ENCODE peak calls at places on chromosomes 1 and 21, in six cellular contexts. X is HEK293T, H is GOT3, W is AG08395, M is NCI-H1092 treated with DMSO at 0.1 percent for 48 hours, P is D341Med. K is an unnamed sample.

GRCh38 chr21:24514081-24514733 is 1093.1 kb downstream of the MRPL39 start:
- DNase-seq in W (no peak), X (no peak), H (no peak), P (no peak), M (peak; percentile 38), K (no peak)

GRCh38 chr1:196115641-196116040 is 492.6 kb downstream of the KCNT2 start:
- DNase-seq in H (no peak), M (no peak), W (peak; percentile 75), P (no peak), X (no peak), K (peak; percentile 29)

GRCh38 chr1:155160128-155160527 is 13.0 kb downstream of the KRTCAP2 start:
- DNase-seq in H (no peak), W (no peak), P (no peak), X (peak; percentile 3), M (no peak), K (no peak)

GRCh38 chr1:228017356-228018124 is 10.7 kb downstream of the WNT3A start:
- DNase-seq in W (no peak), X (no peak), H (no peak), M (no peak), P (peak; percentile 12), K (no peak)

GRCh38 chr21:36610201-36610600 is 88.7 kb upstream of the SIM2 start:
- DNase-seq in H (no peak), P (no peak), W (no peak), M (no peak), X (no peak), K (no peak)

GRCh38 chr1:217425528-217425927 is 205.4 kb downstream of the GPATCH2 start:
- DNase-seq in P (no peak), X (no peak), W (no peak), H (no peak), M (no peak), K (peak; percentile 21)

GRCh38 chr21:33866851-33867250 is 48.8 kb downstream of the ATP5PO start:
- DNase-seq in H (no peak), M (no peak), X (no peak), W (peak; percentile 85), P (no peak), K (no peak)

GRCh38 chr1:21541835-21542234 is 32.6 kb downstream of the ALPL start:
- DNase-seq in P (no peak), M (no peak), X (no peak), W (peak; percentile 77), H (no peak), K (peak; percentile 59)

GRCh38 chr1:208194944-208195343 is 49.2 kb downstream of the PLXNA2 start:
- DNase-seq in P (no peak), X (no peak), M (no peak), H (no peak), W (no peak), K (no peak)

GRCh38 chr1:65148548-65149390 is 766 bp downstream of the AK4 start:
- DNase-seq in X (peak; percentile 75), M (no peak), W (peak; percentile 54), H (no peak), P (peak; percentile 63), K (no peak)

GRCh38 chr21:36847189-36847588 is 119.3 kb downstream of the HLCS start:
- DNase-seq in M (no peak), H (no peak), W (peak; percentile 90), X (no peak), P (no peak), K (no peak)

GRCh38 chr1:239831577-239832355 is 259.9 kb upstream of the FMN2 start:
- DNase-seq in M (no peak), W (no peak), P (no peak), H (no peak), X (no peak), K (no peak)

GRCh38 chr1:19425643-19426245 is 59.6 kb downstream of the CAPZB start:
- DNase-seq in P (no peak), M (no peak), H (no peak), W (no peak), X (no peak), K (no peak)

GRCh38 chr1:218568962-218569530 is 223.9 kb downstream of the TGFB2 start:
- DNase-seq in M (no peak), W (no peak), P (no peak), H (no peak), X (no peak), K (no peak)

GRCh38 chr1:203130358-203130992 is 2.9 kb downstream of the ADORA1 start:
- DNase-seq in H (no peak), M (peak; percentile 49), W (no peak), X (no peak), P (no peak), K (no peak)

GRCh38 chr1:94385354-94385947 is 32.7 kb upstream of the ABCD3 start:
- DNase-seq in H (no peak), M (no peak), W (no peak), X (no peak), P (no peak), K (no peak)

GRCh38 chr1:53719469-53719868 is 19.5 kb downstream of the GLIS1 start:
- DNase-seq in H (no peak), P (no peak), M (no peak), X (no peak), W (no peak), K (no peak)

GRCh38 chr1:154213274-154213673 is 7.1 kb upstream of the CFAP141 start:
- DNase-seq in M (no peak), P (no peak), X (no peak), W (peak; percentile 36), H (no peak), K (no peak)

GRCh38 chr1:115074839-115075534 is 14.3 kb downstream of the TSPAN2 start:
- DNase-seq in X (no peak), P (no peak), W (peak; percentile 38), M (no peak), H (no peak), K (no peak)

GRCh38 chr1:64186138-64186897 is 17.1 kb upstream of the UBE2U start:
- DNase-seq in W (no peak), X (no peak), H (no peak), P (no peak), M (no peak), K (no peak)

GRCh38 chr1:180672505-180672904 is 40.7 kb downstream of the XPR1 start:
- DNase-seq in W (no peak), X (no peak), P (no peak), H (no peak), M (no peak), K (no peak)

GRCh38 chr1:220991959-220992704 is 112.9 kb downstream of the HLX start:
- DNase-seq in P (no peak), X (no peak), H (no peak), M (no peak), W (peak; percentile 25), K (no peak)

GRCh38 chr1:15332952-15333715 is 76.6 kb upstream of the EFHD2 start:
- DNase-seq in X (no peak), W (no peak), P (no peak), M (no peak), H (no peak), K (no peak)

GRCh38 chr1:15218287-15219279 is 28.4 kb upstream of the FHAD1 start:
- DNase-seq in M (no peak), W (no peak), X (no peak), P (no peak), H (no peak), K (no peak)

GRCh38 chr1:14366361-14367018 is 232.0 kb upstream of the KAZN start:
- DNase-seq in W (peak; percentile 57), X (peak; percentile 49), H (no peak), P (no peak), M (peak; percentile 26), K (no peak)

GRCh38 chr1:106793686-106794085 is 262.8 kb upstream of the PRMT6 start:
- DNase-seq in X (no peak), W (no peak), M (peak; percentile 17), P (no peak), H (no peak), K (no peak)

GRCh38 chr1:6438047-6438525 is 13.5 kb downstream of the ESPN start:
- DNase-seq in W (peak; percentile 77), H (no peak), X (peak; percentile 85), P (peak; percentile 81), M (peak; percentile 94), K (no peak)

GRCh38 chr1:32724678-32725594 is 22.4 kb upstream of the SYNC start:
- DNase-seq in M (no peak), H (peak; percentile 67), X (no peak), P (peak; percentile 50), W (peak; percentile 94), K (peak; percentile 90)

K was measured in GM04504.